ENCODE peak calls at places on chromosomes 4 and X, in six cellular contexts. I is A549, Y is H1, N is IMR-90, W is K562, L is SK-N-SH. V is an unnamed sample.
A peak's percentile ranks its signal among the peaks of the same experiment; 100 is the strongest.

GRCh38 chr4:150056569-150056968 is 21.7 kb upstream of the DCLK2 start:
- DNase-seq in N (peak; percentile 70), L (no peak), I (peak; percentile 85), Y (no peak), W (no peak), V (no peak)

GRCh38 chr4:22502895-22503814 is 12.7 kb downstream of the ADGRA3 start:
- DNase-seq in W (no peak), L (no peak), I (no peak), N (peak; percentile 40), Y (no peak), V (no peak)

GRCh38 chr4:152164561-152164960 is 371.3 kb downstream of the FBXW7 start:
- DNase-seq in I (no peak), N (no peak), W (no peak), L (no peak), Y (no peak), V (no peak)

GRCh38 chr4:95155759-95156451 is 392.9 kb downstream of the UNC5C start:
- DNase-seq in N (peak; percentile 41), I (peak; percentile 13), L (peak; percentile 41), Y (no peak), W (peak; percentile 43), V (no peak)

GRCh38 chr4:7839856-7840255 is 99.8 kb downstream of the AFAP1 start:
- DNase-seq in N (no peak), W (no peak), Y (no peak), I (no peak), L (no peak), V (no peak)

GRCh38 chr4:2578106-2578505 is 41.7 kb downstream of the FAM193A start:
- DNase-seq in W (no peak), I (no peak), Y (no peak), N (no peak), L (no peak), V (no peak)

GRCh38 chr4:77175201-77175610 is 18.2 kb downstream of the CCNG2 start:
- DNase-seq in Y (peak; percentile 41), W (no peak), L (no peak), N (no peak), I (no peak), V (peak; percentile 60)

GRCh38 chrX:17617794-17618193 is 119.5 kb upstream of the SCML1 start:
- DNase-seq in W (no peak), Y (no peak), N (no peak), L (peak; percentile 21), I (no peak), V (no peak)

GRCh38 chr4:99653921-99654890 is 3.4 kb downstream of the C4orf54 start:
- DNase-seq in W (no peak), N (no peak), L (no peak), Y (no peak), I (no peak), V (no peak)

GRCh38 chr4:99657801-99658200 is at the start of gene C4orf54:
- DNase-seq in N (no peak), I (no peak), Y (no peak), L (no peak), W (no peak), V (no peak)

GRCh38 chr4:99661907-99662306 is 4.3 kb upstream of the C4orf54 start:
- DNase-seq in W (no peak), N (no peak), Y (no peak), L (no peak), I (no peak), V (no peak)

GRCh38 chr4:99655315-99656081 is 2.1 kb downstream of the C4orf54 start:
- DNase-seq in N (peak; percentile 47), W (no peak), Y (no peak), I (no peak), L (no peak), V (no peak)

DNA sequence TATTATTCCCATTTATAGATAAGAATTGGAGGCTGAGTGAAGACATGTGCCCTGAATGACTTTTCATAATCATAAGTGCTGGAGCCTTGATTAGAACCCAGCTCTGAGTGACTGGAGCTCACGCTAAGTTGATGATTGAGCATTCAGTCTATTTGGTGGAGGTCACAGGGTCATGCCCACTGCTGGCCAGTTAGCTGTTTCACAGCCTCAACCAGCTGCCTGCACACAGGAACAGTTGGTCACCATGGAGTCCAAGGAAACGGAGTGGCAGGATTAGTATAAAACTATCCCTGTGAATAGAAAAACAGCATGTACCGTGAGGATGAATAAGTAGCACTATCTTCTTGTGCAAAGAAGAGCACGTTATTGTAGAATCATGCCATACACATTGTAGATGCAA is 1.0 kb upstream of the C4orf54 start:
- DNase-seq in Y (no peak), L (no peak), N (no peak), W (no peak), I (no peak), V (no peak)
- TF ChIP-seq USF2 in Y (no peak), L (no peak), N (no peak), W (no peak), I (no peak), V (no peak)

GRCh38 chr4:104491396-104491821 is 3.3 kb downstream of the CXXC4 start:
- DNase-seq in W (peak; percentile 60), L (peak; percentile 75), I (peak; percentile 37), Y (no peak), N (no peak), V (peak; percentile 56)
- TF ChIP-seq USF2 in W (no peak), L (no peak), I (no peak), Y (no peak), N (no peak), V (no peak)

GRCh38 chrX:25012793-25013592 is 2.8 kb downstream of the ARX start:
- DNase-seq in I (peak; percentile 35), Y (no peak), N (no peak), W (peak; percentile 33), L (peak; percentile 48), V (peak; percentile 21)
- TF ChIP-seq USF2 in I (no peak), Y (no peak), N (no peak), W (no peak), L (no peak), V (no peak)

DNA sequence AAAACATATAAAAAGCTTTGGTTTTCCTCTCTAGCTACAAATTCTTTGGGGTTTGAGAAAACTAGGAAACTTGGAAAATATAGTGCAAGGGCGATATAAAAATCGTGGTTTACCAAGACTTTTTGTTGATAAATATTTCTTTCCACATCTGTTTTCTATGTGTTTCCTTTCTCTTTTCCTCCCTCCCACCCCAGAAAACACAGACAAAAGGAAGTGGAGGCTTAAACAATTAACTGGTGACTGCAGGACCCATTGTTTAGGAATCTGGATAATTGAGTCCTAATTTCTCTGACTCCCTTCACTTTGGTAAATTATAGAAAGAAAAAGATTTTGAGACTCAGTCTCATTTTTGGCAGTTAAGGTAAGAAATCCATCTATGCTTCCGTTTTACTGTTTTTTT is 203.8 kb downstream of the SPRY1 start:
- DNase-seq in Y (no peak), W (no peak), I (no peak), L (no peak), N (no peak), V (no peak)
- TF ChIP-seq USF2 in Y (no peak), W (no peak), I (no peak), L (no peak), N (no peak), V (no peak)

GRCh38 chr4:173703076-173703475 is 173.0 kb upstream of the HAND2 start:
- DNase-seq in W (no peak), I (peak; percentile 5), L (no peak), N (no peak), Y (no peak), V (no peak)

GRCh38 chr4:173698557-173699262 is 168.7 kb upstream of the HAND2 start:
- DNase-seq in N (no peak), Y (no peak), W (no peak), L (no peak), I (no peak), V (no peak)

GRCh38 chr4:173699841-173700475 is 169.9 kb upstream of the HAND2 start:
- DNase-seq in W (no peak), N (no peak), L (no peak), Y (no peak), I (no peak), V (no peak)

GRCh38 chr4:173697840-173698239 is 167.8 kb upstream of the HAND2 start:
- DNase-seq in I (no peak), Y (no peak), N (no peak), W (no peak), L (no peak), V (no peak)

DNA sequence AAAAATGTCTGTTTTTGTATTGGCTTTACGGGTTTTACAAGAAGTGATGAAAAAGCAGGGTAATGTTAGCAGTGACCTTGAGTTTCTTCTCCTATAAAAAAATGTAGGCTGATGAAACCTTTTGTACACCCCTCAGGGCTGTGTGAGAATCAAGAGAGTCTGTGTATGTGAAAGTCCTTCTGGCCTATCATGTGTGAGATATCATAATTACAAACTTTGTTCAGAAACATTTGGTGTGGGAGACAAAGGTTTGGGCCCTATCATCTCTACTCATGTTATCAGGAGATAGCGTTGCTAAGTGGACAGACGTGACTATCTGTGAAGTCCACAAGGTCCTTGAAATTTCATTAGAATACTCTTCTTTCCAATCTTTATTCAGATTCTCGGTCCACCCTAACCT is 170.6 kb upstream of the HAND2 start:
- DNase-seq in Y (no peak), L (no peak), N (no peak), W (peak; percentile 11), I (no peak), V (no peak)
- TF ChIP-seq USF2 in Y (no peak), L (no peak), N (no peak), W (no peak), I (no peak), V (no peak)

DNA sequence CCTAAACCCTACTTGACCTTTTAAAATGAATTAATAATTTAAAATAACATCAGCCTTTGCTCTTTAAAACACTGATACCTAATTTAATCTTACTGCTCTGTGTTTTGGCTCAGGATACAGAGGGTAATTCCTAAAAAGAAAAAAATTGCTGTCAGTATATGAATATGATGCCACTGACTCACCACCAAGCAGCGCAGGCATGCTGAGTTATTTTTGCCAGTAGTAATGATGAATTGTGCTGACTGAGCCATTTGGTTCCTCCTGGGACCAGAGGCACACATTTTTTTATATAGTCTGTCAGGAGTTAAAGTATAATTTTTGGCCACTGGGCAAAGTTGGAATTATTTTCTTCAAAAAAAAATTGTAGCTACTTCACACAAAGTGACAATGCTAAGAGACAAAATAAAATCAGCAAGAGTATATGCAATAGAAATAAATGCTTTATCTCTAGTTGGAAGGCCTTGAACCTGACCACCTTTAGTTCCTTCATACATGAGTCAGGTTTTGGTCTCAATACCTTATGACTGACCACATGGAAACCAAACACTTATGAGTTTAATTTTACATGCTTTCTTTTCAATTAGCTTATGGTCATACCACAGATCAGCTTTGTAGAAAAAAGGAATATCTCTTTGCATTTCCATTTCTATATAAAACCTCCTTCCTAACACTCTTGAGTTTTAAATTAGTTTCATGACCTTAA is 115.1 kb downstream of the PPP3CA start:
- DNase-seq in L (no peak), I (peak; percentile 67), W (no peak), N (peak; percentile 79), Y (no peak), V (no peak)
- TF ChIP-seq USF2 in L (no peak), I (no peak), W (no peak), N (no peak), Y (no peak), V (no peak)

DNA sequence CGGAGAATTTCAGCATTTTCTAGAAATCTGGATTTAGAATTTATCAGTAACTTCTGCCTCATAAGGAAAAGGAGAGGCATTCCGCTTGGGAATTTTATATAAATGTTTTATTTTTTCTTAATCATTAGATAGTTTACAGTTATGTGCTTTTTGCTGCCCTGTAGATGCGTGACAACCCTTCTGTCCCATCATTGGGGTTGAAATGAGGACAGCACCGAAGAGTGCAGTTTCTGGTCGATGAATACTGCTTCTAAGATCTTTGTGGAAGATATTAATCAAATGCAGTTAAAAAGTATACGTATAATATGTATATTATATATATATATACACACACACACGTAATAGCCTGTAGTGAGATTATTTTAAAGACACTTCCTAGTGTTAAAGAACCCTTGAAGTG is 1.5 kb downstream of the RBPJ start:
- DNase-seq in Y (no peak), N (no peak), I (no peak), W (no peak), L (no peak), V (no peak)
- TF ChIP-seq USF2 in Y (no peak), N (no peak), I (no peak), W (no peak), L (no peak), V (no peak)

GRCh38 chr4:14924945-14925344 is 77.3 kb upstream of the CPEB2 start:
- DNase-seq in W (no peak), Y (no peak), L (no peak), N (no peak), I (no peak), V (no peak)
- TF ChIP-seq USF2 in W (no peak), Y (no peak), L (no peak), N (no peak), I (no peak), V (no peak)